ENCODE peak calls at places on chromosomes 16 and 17, in five cellular contexts. A is fibroblast of pulmonary artery, K is AG20443, H is T follicular helper cell, Z is aorta. M is an unnamed sample.

GRCh38 chr17:9256361-9256943 is 235.1 kb downstream of the NTN1 start:
- DNase-seq in A (no peak), H (no peak), K (no peak), Z (no peak), M (no peak)

GRCh38 chr16:12503201-12503600 is 300.5 kb downstream of the CPPED1 start:
- DNase-seq in A (no peak), K (no peak), Z (peak), H (no peak), M (no peak)

GRCh38 chr17:74429604-74430384 is 2.1 kb upstream of the GPRC5C start:
- DNase-seq in K (no peak), A (peak), Z (peak), H (no peak), M (no peak)

GRCh38 chr16:2529961-2530628 is 1.1 kb downstream of the CEMP1 start:
- DNase-seq in K (no peak), H (no peak), Z (peak), A (no peak), M (no peak)

GRCh38 chr17:9971991-9972390 is 66.9 kb upstream of the RCVRN start:
- DNase-seq in K (peak), A (peak), Z (peak), H (no peak), M (peak)

GRCh38 chr17:29929006-29929543 is 953 bp downstream of the SSH2 start:
- DNase-seq in Z (no peak), A (peak), H (no peak), K (peak), M (peak)

GRCh38 chr17:40320771-40321501 is 12.0 kb downstream of the RARA start:
- DNase-seq in H (peak), A (peak), Z (peak), K (peak), M (no peak)

GRCh38 chr16:81004646-81005353 is 1.9 kb downstream of the CMC2 start:
- DNase-seq in H (no peak), K (peak), Z (no peak), A (peak), M (peak)

GRCh38 chr16:82832861-82833260 is 206.1 kb downstream of the CDH13 start:
- DNase-seq in A (peak), H (no peak), Z (no peak), K (peak), M (no peak)

GRCh38 chr17:75707096-75707720 is 14.1 kb upstream of the ITGB4 start:
- DNase-seq in H (no peak), K (no peak), Z (no peak), A (peak), M (peak)

GRCh38 chr16:1602285-1602684 is 9.6 kb downstream of the IFT140 start:
- DNase-seq in Z (no peak), H (no peak), A (no peak), K (no peak), M (no peak)

GRCh38 chr17:36850794-36851193 is 86.5 kb upstream of the LHX1 start:
- DNase-seq in A (peak), Z (no peak), H (no peak), K (peak), M (peak)

GRCh38 chr16:88977028-88977844 is at the start of gene CBFA2T3:
- DNase-seq in K (no peak), H (no peak), Z (peak), A (peak), M (no peak)

GRCh38 chr17:55521193-55521592 is 9.9 kb upstream of the SMIM36 start:
- DNase-seq in H (no peak), Z (no peak), A (no peak), K (no peak), M (no peak)

GRCh38 chr17:60916043-60916442 is 238.4 kb downstream of the BCAS3 start:
- DNase-seq in Z (no peak), A (no peak), H (no peak), K (no peak), M (peak)

GRCh38 chr16:20409398-20410152 is at the start of gene ACSM5:
- DNase-seq in A (no peak), Z (peak), K (no peak), H (no peak), M (no peak)

GRCh38 chr16:12411521-12411920 is 392.2 kb downstream of the CPPED1 start:
- DNase-seq in K (no peak), Z (no peak), H (no peak), A (no peak), M (no peak)

GRCh38 chr17:81906476-81907218 is 4.6 kb downstream of the PCYT2 start:
- DNase-seq in K (no peak), Z (no peak), H (no peak), A (no peak), M (no peak)

GRCh38 chr16:50696575-50697420 is 3.4 kb downstream of the NOD2 start:
- DNase-seq in K (peak), A (peak), Z (peak), H (peak), M (peak)

GRCh38 chr17:45221081-45221996 is at the start of gene FMNL1:
- DNase-seq in Z (peak), K (peak), H (no peak), A (no peak), M (no peak)

GRCh38 chr17:79952265-79952877 is 83.3 kb downstream of the TBC1D16 start:
- DNase-seq in A (no peak), K (no peak), Z (no peak), H (no peak), M (no peak)

GRCh38 chr17:48102700-48103378 is 1.6 kb upstream of the CBX1 start:
- DNase-seq in H (no peak), Z (no peak), K (no peak), A (no peak), M (no peak)

GRCh38 chr17:43401293-43401692 is 2.5 kb downstream of the ARL4D start:
- DNase-seq in K (peak), A (peak), H (no peak), Z (peak), M (peak)

GRCh38 chr17:29045734-29046133 is 2.8 kb downstream of the PIPOX start:
- DNase-seq in K (no peak), Z (no peak), A (no peak), H (no peak), M (peak)

GRCh38 chr16:87463722-87464690 is 28.8 kb downstream of the ZCCHC14 start:
- DNase-seq in Z (peak), A (peak), K (peak), H (no peak), M (peak)

GRCh38 chr17:6507535-6507934 is 48.8 kb downstream of the PITPNM3 start:
- DNase-seq in A (peak), H (no peak), K (peak), Z (peak), M (peak)

GRCh38 chr16:19583665-19584300 is 28.3 kb downstream of the VPS35L start:
- DNase-seq in Z (no peak), K (peak), H (no peak), A (peak), M (peak)

GRCh38 chr16:2959206-2959605 is 4.9 kb upstream of the KREMEN2 start:
- DNase-seq in A (no peak), Z (no peak), K (no peak), H (no peak), M (no peak)

GRCh38 chr17:73215414-73215813 is 22.6 kb downstream of the COG1 start:
- DNase-seq in H (no peak), K (no peak), A (no peak), Z (no peak), M (no peak)

GRCh38 chr16:55527885-55528284 is 19.0 kb downstream of the LPCAT2 start:
- DNase-seq in H (no peak), A (no peak), Z (no peak), K (no peak), M (no peak)

GRCh38 chr17:19753661-19754463 is 5.8 kb upstream of the ALDH3A1 start:
- DNase-seq in Z (peak), A (no peak), K (no peak), H (no peak), M (no peak)

GRCh38 chr17:31581022-31581483 is 189.6 kb downstream of the RAB11FIP4 start:
- DNase-seq in Z (peak), H (no peak), A (peak), K (peak), M (peak)

M was measured in amniotic epithelial cell.